ENCODE peak calls at places on chromosomes 1 and 21, in nine cellular contexts. Y, A, T, O, I, F, M, E and N are unnamed samples.

GRCh38 chr1:19272064-19272463 is 16.5 kb downstream of the AKR7A3 start:
- DNase-seq in Y (no peak), A (no peak), T (no peak), O (no peak), I (no peak), F (no peak), M (no peak), E (no peak), N (no peak)

GRCh38 chr1:19432943-19433609 is 52.3 kb downstream of the CAPZB start:
- DNase-seq in Y (no peak), A (no peak), T (no peak), O (no peak), I (peak), F (peak), M (no peak), E (no peak), N (no peak)

GRCh38 chr1:87598429-87598828 is 269.7 kb downstream of the LMO4 start:
- DNase-seq in Y (no peak), A (no peak), T (no peak), O (no peak), I (no peak), F (no peak), M (no peak), E (no peak), N (no peak)

GRCh38 chr1:32411261-32411660 is 17.0 kb upstream of the BSDC1 start:
- DNase-seq in Y (no peak), A (no peak), T (no peak), O (no peak), I (peak), F (no peak), M (no peak), E (peak), N (no peak)

GRCh38 chr1:19204665-19205266 is 5.3 kb downstream of the UBR4 start:
- DNase-seq in Y (no peak), A (no peak), T (no peak), O (no peak), I (no peak), F (peak), M (peak), E (no peak), N (no peak)

GRCh38 chr1:38586993-38587646 is 272.5 kb downstream of the RRAGC start:
- DNase-seq in Y (peak), A (peak), T (peak), O (no peak), I (peak), F (peak), M (no peak), E (peak), N (no peak)

GRCh38 chr1:51154776-51155175 is 52.7 kb downstream of the C1orf185 start:
- DNase-seq in Y (no peak), A (no peak), T (no peak), O (no peak), I (no peak), F (no peak), M (no peak), E (no peak), N (no peak)

GRCh38 chr1:81801834-81802531 is 1.2 kb downstream of the ADGRL2 start:
- DNase-seq in Y (no peak), A (no peak), T (no peak), O (no peak), I (peak), F (peak), M (peak), E (peak), N (peak)

GRCh38 chr1:47627471-47628370 is 189.9 kb downstream of the FOXD2 start:
- DNase-seq in Y (no peak), A (no peak), T (no peak), O (no peak), I (no peak), F (no peak), M (no peak), E (no peak), N (no peak)

GRCh38 chr1:1168451-1169411 is 4.9 kb upstream of the TTLL10 start:
- DNase-seq in Y (no peak), A (no peak), T (no peak), O (no peak), I (no peak), F (no peak), M (no peak), E (no peak), N (no peak)

GRCh38 chr21:34745557-34746255 is 76.9 kb downstream of the CLIC6 start:
- DNase-seq in Y (peak), A (peak), T (peak), O (peak), I (peak), F (peak), M (peak), E (peak), N (peak)

GRCh38 chr21:42661688-42662429 is 8.4 kb downstream of the PDE9A start:
- DNase-seq in Y (no peak), A (no peak), T (no peak), O (no peak), I (peak), F (no peak), M (no peak), E (peak), N (no peak)

GRCh38 chr1:192805832-192806323 is 3.0 kb upstream of the RGS2 start:
- DNase-seq in Y (no peak), A (no peak), T (peak), O (peak), I (peak), F (peak), M (peak), E (peak), N (peak)

GRCh38 chr1:37354876-37355275 is 119.5 kb upstream of the ZC3H12A start:
- DNase-seq in Y (no peak), A (no peak), T (no peak), O (no peak), I (no peak), F (no peak), M (no peak), E (no peak), N (no peak)

GRCh38 chr1:109615879-109616278 is 3.5 kb downstream of the GNAT2 start:
- DNase-seq in Y (no peak), A (no peak), T (no peak), O (no peak), I (no peak), F (no peak), M (no peak), E (no peak), N (peak)

GRCh38 chr1:29166291-29166878 is 15.3 kb downstream of the SRSF4 start:
- DNase-seq in Y (no peak), A (no peak), T (no peak), O (no peak), I (no peak), F (no peak), M (no peak), E (no peak), N (no peak)

GRCh38 chr1:102875756-102876155 is 232.6 kb downstream of the COL11A1 start:
- DNase-seq in Y (no peak), A (no peak), T (no peak), O (no peak), I (no peak), F (no peak), M (no peak), E (no peak), N (no peak)

GRCh38 chr1:40107290-40107959 is 10.4 kb upstream of the PPT1 start:
- DNase-seq in Y (no peak), A (no peak), T (no peak), O (no peak), I (no peak), F (no peak), M (no peak), E (no peak), N (no peak)

GRCh38 chr1:37653906-37654305 is 19.2 kb upstream of the RSPO1 start:
- DNase-seq in Y (no peak), A (no peak), T (no peak), O (no peak), I (no peak), F (no peak), M (no peak), E (no peak), N (no peak)

GRCh38 chr1:24309762-24310485 is 9.2 kb upstream of the GRHL3 start:
- DNase-seq in Y (no peak), A (no peak), T (no peak), O (no peak), I (no peak), F (no peak), M (peak), E (no peak), N (no peak)

GRCh38 chr1:223257856-223258255 is 106.1 kb downstream of the SUSD4 start:
- DNase-seq in Y (no peak), A (no peak), T (no peak), O (no peak), I (no peak), F (no peak), M (no peak), E (no peak), N (no peak)

GRCh38 chr1:5504364-5504740 is 487.9 kb downstream of the NPHP4 start:
- DNase-seq in Y (no peak), A (no peak), T (no peak), O (no peak), I (no peak), F (no peak), M (no peak), E (no peak), N (no peak)

GRCh38 chr1:24898152-24898908 is 31.7 kb downstream of the RUNX3 start:
- DNase-seq in Y (no peak), A (no peak), T (peak), O (no peak), I (no peak), F (peak), M (no peak), E (no peak), N (peak)

GRCh38 chr21:33948096-33948950 is 32.7 kb upstream of the ATP5PO start:
- DNase-seq in Y (peak), A (peak), T (peak), O (peak), I (peak), F (no peak), M (peak), E (peak), N (peak)

GRCh38 chr1:23436520-23437354 is 12.2 kb upstream of the TCEA3 start:
- DNase-seq in Y (peak), A (no peak), T (peak), O (no peak), I (no peak), F (no peak), M (no peak), E (no peak), N (no peak)

GRCh38 chr21:38950388-38951094 is 144.8 kb downstream of the ETS2 start:
- DNase-seq in Y (no peak), A (no peak), T (no peak), O (no peak), I (no peak), F (peak), M (no peak), E (no peak), N (no peak)

GRCh38 chr1:202010042-202011015 is at the start of gene ELF3:
- DNase-seq in Y (no peak), A (no peak), T (no peak), O (no peak), I (peak), F (no peak), M (no peak), E (no peak), N (no peak)

GRCh38 chr1:157968503-157968902 is 24.9 kb upstream of the KIRREL1 start:
- DNase-seq in Y (no peak), A (no peak), T (no peak), O (no peak), I (peak), F (peak), M (peak), E (peak), N (peak)

GRCh38 chr1:246537887-246538286 is 28.2 kb downstream of the TFB2M start:
- DNase-seq in Y (no peak), A (no peak), T (no peak), O (no peak), I (no peak), F (no peak), M (no peak), E (no peak), N (no peak)

GRCh38 chr1:203440780-203441179 is 34.8 kb upstream of the PRELP start:
- DNase-seq in Y (no peak), A (no peak), T (no peak), O (no peak), I (peak), F (peak), M (peak), E (peak), N (peak)

GRCh38 chr1:178189814-178190213 is 95.9 kb downstream of the RASAL2 start:
- DNase-seq in Y (no peak), A (no peak), T (no peak), O (no peak), I (peak), F (peak), M (no peak), E (peak), N (peak)